ENCODE peak calls at places on chromosomes 11 and 22, in eight cellular contexts. Z is brain microvascular endothelial cell; O is HL-60; S is stomach; D is HFF-Myc; R is AG10803; V is effector memory CD4-positive, alpha-beta T cell; L is mucosa of descending colon. J is an unnamed sample.

GRCh38 chr22:37431366-37431765 is 4.1 kb upstream of the ELFN2 start:
- DNase-seq in R (no peak), V (no peak), Z (no peak), D (no peak), O (no peak), L (no peak), S (no peak), J (no peak)

GRCh38 chr11:17714356-17714854 is 5.0 kb upstream of the MYOD1 start:
- DNase-seq in R (no peak), L (no peak), Z (no peak), S (no peak), O (no peak), V (no peak), D (no peak), J (no peak)

GRCh38 chr11:64741393-64742086 is 2.4 kb downstream of the RASGRP2 start:
- DNase-seq in L (no peak), R (no peak), Z (no peak), V (no peak), S (no peak), D (no peak), O (no peak), J (no peak)

GRCh38 chr11:3853935-3854659 is 1.4 kb upstream of the STIM1 start:
- DNase-seq in Z (no peak), O (no peak), D (no peak), L (peak), S (peak), V (peak), R (no peak), J (peak)

GRCh38 chr11:34585870-34586654 is 34.8 kb upstream of the EHF start:
- DNase-seq in Z (peak), S (no peak), O (peak), R (peak), D (peak), L (no peak), V (no peak), J (peak)

GRCh38 chr11:114180301-114181055 is 115.7 kb upstream of the NNMT start:
- DNase-seq in V (no peak), S (peak), Z (no peak), D (no peak), L (peak), O (no peak), R (no peak), J (peak)

GRCh38 chr11:8963569-8964323 is 496 bp downstream of the TMEM9B start:
- DNase-seq in Z (no peak), D (no peak), V (peak), R (no peak), O (peak), L (peak), S (peak), J (peak)

GRCh38 chr11:8601376-8602133 is 7.5 kb upstream of the STK33 start:
- DNase-seq in O (no peak), L (no peak), D (no peak), Z (no peak), R (peak), S (no peak), V (no peak), J (no peak)

GRCh38 chr11:74731301-74732094 is at the start of gene CHRDL2:
- DNase-seq in R (peak), Z (no peak), L (no peak), V (no peak), O (no peak), D (no peak), S (no peak), J (no peak)

GRCh38 chr11:28400236-28401100 is 292.3 kb downstream of the METTL15 start:
- DNase-seq in L (no peak), S (no peak), V (no peak), R (peak), Z (peak), D (no peak), O (no peak), J (no peak)

GRCh38 chr11:72228229-72228843 is 3.8 kb downstream of the INPPL1 start:
- DNase-seq in S (peak), R (no peak), O (no peak), D (no peak), L (no peak), Z (no peak), V (no peak), J (no peak)

GRCh38 chr11:19703211-19703610 is 9.4 kb upstream of the NAV2 start:
- DNase-seq in D (no peak), O (no peak), R (peak), S (no peak), V (no peak), Z (no peak), L (no peak), J (no peak)

GRCh38 chr11:43359432-43359818 is 705 bp downstream of the TTC17 start:
- DNase-seq in L (no peak), S (no peak), Z (peak), D (no peak), R (peak), V (no peak), O (no peak), J (peak)

GRCh38 chr11:65274734-65275682 is 13.2 kb downstream of the POLA2 start:
- DNase-seq in V (peak), D (no peak), R (peak), O (no peak), Z (peak), L (peak), S (peak), J (peak)

GRCh38 chr11:69530278-69531070 is 49.0 kb downstream of the LINC01488 start:
- DNase-seq in S (no peak), Z (no peak), L (no peak), O (peak), V (no peak), D (no peak), R (no peak), J (no peak)

GRCh38 chr11:79021601-79022000 is 419.2 kb downstream of the TENM4 start:
- DNase-seq in S (no peak), V (no peak), Z (no peak), D (no peak), R (no peak), O (no peak), L (no peak), J (no peak)

GRCh38 chr11:118436639-118437045 is 350 bp downstream of the KMT2A start:
- DNase-seq in V (peak), Z (no peak), D (no peak), O (no peak), R (no peak), S (no peak), L (no peak), J (no peak)

GRCh38 chr22:43060213-43060612 is 29.0 kb downstream of the TTLL1 start:
- DNase-seq in V (no peak), Z (no peak), S (peak), R (no peak), O (peak), L (peak), D (no peak), J (peak)

GRCh38 chr22:46661221-46661851 is 41.1 kb downstream of the GRAMD4 start:
- DNase-seq in O (no peak), V (peak), Z (peak), S (no peak), L (no peak), R (no peak), D (no peak), J (peak)

GRCh38 chr22:48896766-48897637 is 930.7 kb downstream of the BRD1 start:
- DNase-seq in R (no peak), V (no peak), S (peak), Z (no peak), D (no peak), O (no peak), L (no peak), J (no peak)

GRCh38 chr22:30969532-30970355 is 679 bp downstream of the TUG1 start:
- DNase-seq in L (peak), R (peak), S (peak), O (peak), V (peak), Z (peak), D (no peak), J (peak)

GRCh38 chr11:134313821-134314607 is 17.8 kb upstream of the GLB1L2 start:
- DNase-seq in V (no peak), Z (no peak), S (no peak), O (no peak), R (no peak), L (no peak), D (no peak), J (no peak)

GRCh38 chr11:79087957-79088318 is 352.9 kb downstream of the TENM4 start:
- DNase-seq in O (no peak), S (no peak), L (no peak), D (no peak), V (no peak), R (peak), Z (peak), J (no peak)

GRCh38 chr11:1876361-1877063 is 15.2 kb downstream of the PRR33 start:
- DNase-seq in O (no peak), L (peak), S (peak), D (no peak), V (no peak), Z (peak), R (no peak), J (peak)

GRCh38 chr11:1353383-1354124 is 36.2 kb upstream of the BRSK2 start:
- DNase-seq in V (no peak), D (no peak), L (peak), O (no peak), Z (no peak), S (no peak), R (no peak), J (no peak)

GRCh38 chr11:75214411-75214821 is 26.2 kb upstream of the TPBGL start:
- DNase-seq in R (peak), O (peak), V (peak), Z (peak), S (peak), D (peak), L (peak), J (peak)

GRCh38 chr22:48426466-48427380 is 1401.0 kb downstream of the BRD1 start:
- DNase-seq in O (no peak), Z (no peak), L (no peak), D (no peak), V (no peak), R (no peak), S (no peak), J (no peak)

GRCh38 chr11:118171274-118172062 is 5.0 kb downstream of the SCN2B start:
- DNase-seq in R (peak), O (no peak), V (peak), S (peak), Z (peak), L (peak), D (no peak), J (peak)

GRCh38 chr11:128694618-128695481 is 978 bp downstream of the FLI1 start:
- DNase-seq in D (no peak), R (no peak), L (peak), V (no peak), O (no peak), S (no peak), Z (no peak), J (no peak)

GRCh38 chr11:114359342-114359741 is 41.0 kb downstream of the C11orf71 start:
- DNase-seq in R (peak), V (no peak), L (no peak), D (no peak), O (no peak), Z (no peak), S (no peak), J (no peak)

GRCh38 chr22:44116331-44116730 is 64.4 kb upstream of the PARVG start:
- DNase-seq in Z (no peak), D (no peak), S (no peak), O (no peak), R (no peak), L (no peak), V (no peak), J (no peak)

GRCh38 chr22:25081409-25081824 is 118.2 kb upstream of the CRYBB3 start:
- DNase-seq in V (no peak), R (no peak), D (no peak), L (no peak), Z (no peak), S (peak), O (no peak), J (peak)

GRCh38 chr11:36130401-36130800 is 158.8 kb downstream of the COMMD9 start:
- DNase-seq in L (no peak), D (no peak), S (no peak), O (no peak), Z (peak), R (no peak), V (no peak), J (no peak)

GRCh38 chr11:73141031-73141308 is 1.1 kb downstream of the FCHSD2 start:
- DNase-seq in O (no peak), V (no peak), R (no peak), Z (no peak), D (no peak), L (peak), S (no peak), J (no peak)

DNA sequence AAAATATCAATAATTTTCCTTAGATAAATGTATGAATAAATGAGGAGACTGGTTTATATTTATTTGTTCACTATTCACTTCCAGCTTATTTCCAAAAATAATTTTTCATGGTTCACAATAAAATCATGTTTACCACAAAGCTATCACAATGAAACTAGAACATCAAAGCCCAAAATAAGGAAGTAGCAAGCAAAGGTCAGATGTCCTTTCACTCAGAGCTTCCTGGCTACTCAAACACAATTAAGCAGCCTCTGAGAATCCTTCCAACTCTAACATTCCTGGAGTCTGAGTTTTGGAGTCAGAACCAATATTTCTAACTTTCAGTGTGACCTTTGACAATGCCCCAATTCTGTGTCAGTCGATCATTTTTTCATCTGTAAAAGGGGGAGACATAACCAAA is 527.0 kb downstream of the SOX6 start:
- DNase-seq in R (no peak), V (no peak), D (no peak), L (no peak), Z (no peak), O (no peak), S (no peak), J (no peak)
- H3K4me3 ChIP-seq in R (no peak), V (no peak), D (no peak), L (no peak), Z (no peak), O (no peak), S (no peak), J (no peak)

DNA sequence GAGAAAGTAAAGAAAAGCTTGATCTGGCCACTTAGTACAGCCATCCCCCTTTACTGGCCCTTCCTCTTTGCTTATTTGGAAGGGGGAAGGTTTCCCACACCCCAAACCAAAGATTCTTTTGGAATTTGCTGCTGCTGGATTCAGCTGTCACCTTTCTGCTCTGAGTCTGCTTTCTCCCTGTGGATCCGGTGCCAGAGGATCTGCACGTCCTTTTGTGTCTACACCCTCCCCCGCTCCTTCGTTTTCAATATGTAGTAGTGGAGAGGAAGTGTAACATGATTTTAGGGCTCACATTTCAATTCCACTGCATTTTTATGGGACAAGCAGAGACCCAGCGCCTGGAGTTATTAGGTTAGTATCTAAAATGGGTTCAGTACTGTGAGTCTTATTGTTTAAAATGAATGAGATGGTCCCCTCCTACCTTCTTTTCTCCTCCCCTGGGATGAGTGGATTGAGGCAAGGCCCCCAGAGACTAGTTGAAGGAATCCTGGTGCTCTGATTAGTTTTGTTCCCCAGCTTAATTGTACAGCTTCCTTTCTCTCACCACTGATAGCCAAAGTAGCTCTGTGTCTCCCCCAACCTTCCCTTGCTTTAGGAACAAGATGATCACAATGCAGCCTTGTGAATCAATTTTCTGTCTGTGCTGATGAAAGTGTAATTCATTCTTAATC is 30.5 kb upstream of the CABP7 start:
- DNase-seq in D (no peak), S (no peak), O (no peak), V (no peak), L (no peak), Z (no peak), R (no peak), J (no peak)
- H3K4me3 ChIP-seq in D (no peak), S (no peak), O (no peak), V (no peak), L (no peak), Z (no peak), R (no peak), J (no peak)

DNA sequence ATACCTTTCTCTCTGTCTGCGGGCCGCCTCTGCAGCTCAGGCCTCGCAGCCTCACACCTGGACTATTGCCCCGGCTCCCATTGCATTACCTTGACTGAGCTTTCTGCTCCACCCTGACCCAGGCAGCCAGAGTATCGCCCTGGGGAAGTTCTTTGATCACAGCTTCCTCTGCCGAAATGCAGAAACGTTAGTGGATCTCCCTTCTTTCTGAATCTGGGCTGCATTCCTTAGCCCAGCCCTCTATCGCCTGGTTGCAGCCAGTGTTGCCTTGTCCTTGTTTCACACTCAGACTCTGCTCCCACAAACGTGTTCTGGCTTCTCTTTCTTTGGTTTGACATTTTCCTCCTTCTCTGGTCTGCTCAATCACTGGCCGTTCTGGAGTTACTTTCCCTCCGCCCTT is 195.7 kb downstream of the ADAMTS15 start:
- DNase-seq in V (no peak), R (no peak), S (peak), O (no peak), L (peak), Z (no peak), D (no peak), J (peak)
- H3K4me3 ChIP-seq in V (no peak), R (no peak), S (no peak), O (no peak), L (no peak), Z (no peak), D (no peak), J (no peak)

DNA sequence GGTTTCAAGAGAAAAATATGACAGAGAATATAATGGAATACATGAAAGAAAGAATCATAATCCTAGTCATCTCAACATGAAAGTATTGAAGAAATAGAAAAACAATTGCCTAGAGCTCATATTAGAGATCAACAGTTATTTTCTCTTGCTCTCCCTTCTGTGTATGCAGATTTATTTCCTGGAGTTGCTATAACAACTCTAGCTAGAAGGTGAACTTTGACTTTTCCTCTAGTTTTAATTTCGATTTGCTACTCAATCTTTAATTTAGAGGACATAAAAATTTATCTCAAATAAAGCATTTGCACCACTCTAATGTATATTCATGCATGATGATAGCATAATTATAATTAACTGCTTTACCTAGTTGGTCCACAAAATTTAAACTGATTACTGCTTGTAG is 84.6 kb upstream of the PICALM start:
- DNase-seq in R (no peak), V (no peak), Z (no peak), D (no peak), L (no peak), O (no peak), S (no peak), J (peak)
- H3K4me3 ChIP-seq in R (no peak), V (no peak), Z (no peak), D (no peak), L (no peak), O (no peak), S (no peak), J (no peak)